ENCODE peak calls at places on chromosome 14, in six cellular contexts. W, S, H, O, A and Z are unnamed samples.

GRCh38 chr14:95046711-95047681 is 110.3 kb downstream of the DICER1 start:
- DNase-seq in W (no peak), S (no peak), H (no peak), O (no peak), A (peak; percentile 61), Z (no peak)

GRCh38 chr14:70188608-70189540 is at the start of gene SLC8A3:
- DNase-seq in W (no peak), S (no peak), H (no peak), O (peak; percentile 35), A (peak; percentile 37), Z (peak; percentile 42)

GRCh38 chr14:99476864-99477263 is 3.8 kb downstream of the SETD3 start:
- DNase-seq in W (no peak), S (no peak), H (no peak), O (no peak), A (peak; percentile 47), Z (peak; percentile 11)

GRCh38 chr14:85798852-85799251 is 268.9 kb downstream of the FLRT2 start:
- DNase-seq in W (no peak), S (no peak), H (no peak), O (no peak), A (no peak), Z (no peak)

GRCh38 chr14:104286086-104286485 is 147.7 kb downstream of the KIF26A start:
- DNase-seq in W (no peak), S (no peak), H (no peak), O (no peak), A (no peak), Z (no peak)

GRCh38 chr14:22887260-22887989 is 4.4 kb downstream of the REM2 start:
- DNase-seq in W (peak; percentile 98), S (peak; percentile 49), H (no peak), O (no peak), A (peak; percentile 75), Z (peak; percentile 79)

GRCh38 chr14:81557137-81557536 is 23.5 kb upstream of the SEL1L start:
- DNase-seq in W (no peak), S (no peak), H (no peak), O (no peak), A (no peak), Z (no peak)

GRCh38 chr14:72869407-72870329 is 24.2 kb downstream of the DPF3 start:
- DNase-seq in W (no peak), S (peak; percentile 55), H (no peak), O (no peak), A (no peak), Z (no peak)

GRCh38 chr14:24607081-24607480 is 2.4 kb downstream of the GZMH start:
- DNase-seq in W (no peak), S (no peak), H (no peak), O (no peak), A (no peak), Z (no peak)

GRCh38 chr14:56787530-56787929 is 22.7 kb downstream of the OTX2 start:
- DNase-seq in W (no peak), S (no peak), H (no peak), O (no peak), A (no peak), Z (no peak)

GRCh38 chr14:92494512-92494911 is 19.1 kb upstream of the RIN3 start:
- DNase-seq in W (no peak), S (no peak), H (no peak), O (no peak), A (no peak), Z (no peak)

GRCh38 chr14:74765721-74766120 is 2.6 kb downstream of the YLPM1 start:
- DNase-seq in W (peak; percentile 17), S (no peak), H (peak; percentile 29), O (peak; percentile 10), A (no peak), Z (no peak)

DNA sequence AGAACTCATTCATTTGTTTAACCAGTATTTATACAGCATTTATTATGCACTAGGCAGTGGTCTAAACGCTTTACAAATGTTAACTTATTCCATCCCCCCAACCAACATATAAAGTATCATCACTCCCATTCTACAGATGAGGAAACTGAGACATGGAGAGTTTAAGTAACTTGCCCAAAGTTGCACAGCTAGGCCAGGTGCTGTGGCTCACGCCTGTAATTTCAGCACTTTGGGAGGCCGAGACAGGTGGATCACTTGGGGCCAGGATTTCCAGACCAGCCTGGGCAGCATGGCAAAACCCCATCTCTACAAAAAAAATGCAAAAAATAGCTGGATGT is 37.9 kb downstream of the ZFP36L1 start:
- DNase-seq in W (no peak), S (no peak), H (no peak), O (no peak), A (no peak), Z (no peak)
- H3K4me2 ChIP-seq in W (no peak overlapping the region), S (no peak overlapping the region), H (no peak overlapping the region), O (no peak overlapping the region), A (no peak overlapping the region), Z (no peak overlapping the region)

GRCh38 chr14:68011629-68012028 is 192.1 kb downstream of the RAD51B start:
- DNase-seq in W (no peak), S (no peak), H (no peak), O (peak; percentile 81), A (peak; percentile 87), Z (peak; percentile 88)
- H3K4me3 ChIP-seq in W (no peak overlapping the region), S (no peak overlapping the region), H (no peak overlapping the region), O (no peak overlapping the region), A (no peak overlapping the region), Z (no peak overlapping the region)

GRCh38 chr14:105315941-105316562 is 1.5 kb downstream of the PACS2 start:
- DNase-seq in W (no peak), S (no peak), H (peak; percentile 32), O (no peak), A (no peak), Z (no peak)

GRCh38 chr14:105316968-105317498 is 2.5 kb downstream of the PACS2 start:
- DNase-seq in W (no peak), S (no peak), H (no peak), O (no peak), A (no peak), Z (no peak)

GRCh38 chr14:105315211-105315721 is 718 bp downstream of the PACS2 start:
- DNase-seq in W (peak; percentile 63), S (no peak), H (peak; percentile 40), O (peak; percentile 41), A (no peak), Z (no peak)

GRCh38 chr14:105317546-105317945 is 3.0 kb downstream of the PACS2 start:
- DNase-seq in W (no peak), S (no peak), H (no peak), O (no peak), A (peak; percentile 53), Z (peak; percentile 33)

DNA sequence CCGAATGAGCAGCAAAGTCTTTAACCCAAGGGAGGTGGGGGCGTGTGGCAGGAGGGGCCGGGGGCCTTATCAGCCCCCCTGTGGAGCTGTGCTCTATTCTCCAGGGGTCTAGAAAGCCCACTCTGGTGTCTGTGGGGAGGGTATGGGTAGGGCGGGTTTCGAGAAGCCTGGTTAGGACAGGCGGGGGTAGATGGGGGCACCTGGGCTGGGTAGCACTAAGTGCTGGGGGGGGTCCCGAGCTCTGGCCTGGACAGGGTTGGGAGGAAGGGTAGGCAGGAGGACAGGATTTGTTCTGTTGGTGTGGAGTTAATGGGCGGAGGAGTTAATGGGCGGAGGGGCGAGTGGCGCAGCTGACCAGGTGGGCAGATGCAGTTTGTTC is 2.0 kb downstream of the PACS2 start:
- DNase-seq in W (no peak), S (no peak), H (no peak), O (no peak), A (no peak), Z (no peak)
- H3K4me2 ChIP-seq in W (no peak overlapping the region), S (no peak overlapping the region), H (peak overlapping the region; percentile 84), O (no peak overlapping the region), A (peak overlapping the region; percentile 30), Z (peak overlapping the region; percentile 89)

GRCh38 chr14:53109028-53109687 is 44.0 kb downstream of the DDHD1 start:
- DNase-seq in W (peak; percentile 43), S (no peak), H (peak; percentile 87), O (peak; percentile 44), A (no peak), Z (no peak)
- H3K4me3 ChIP-seq in W (peak overlapping the region; percentile 53), S (no peak overlapping the region), H (peak overlapping the region; percentile 34), O (peak overlapping the region; percentile 70), A (no peak overlapping the region), Z (no peak overlapping the region)

GRCh38 chr14:55272415-55272786 is 1.2 kb downstream of the FBXO34 start:
- DNase-seq in W (no peak), S (no peak), H (no peak), O (no peak), A (no peak), Z (no peak)

GRCh38 chr14:55276736-55277135 is 5.5 kb downstream of the FBXO34 start:
- DNase-seq in W (no peak), S (no peak), H (no peak), O (no peak), A (no peak), Z (no peak)

GRCh38 chr14:55274144-55274543 is 2.9 kb downstream of the FBXO34 start:
- DNase-seq in W (no peak), S (no peak), H (no peak), O (no peak), A (no peak), Z (no peak)

GRCh38 chr14:55272922-55273321 is 1.7 kb downstream of the FBXO34 start:
- DNase-seq in W (no peak), S (no peak), H (no peak), O (peak; percentile 41), A (no peak), Z (no peak)

DNA sequence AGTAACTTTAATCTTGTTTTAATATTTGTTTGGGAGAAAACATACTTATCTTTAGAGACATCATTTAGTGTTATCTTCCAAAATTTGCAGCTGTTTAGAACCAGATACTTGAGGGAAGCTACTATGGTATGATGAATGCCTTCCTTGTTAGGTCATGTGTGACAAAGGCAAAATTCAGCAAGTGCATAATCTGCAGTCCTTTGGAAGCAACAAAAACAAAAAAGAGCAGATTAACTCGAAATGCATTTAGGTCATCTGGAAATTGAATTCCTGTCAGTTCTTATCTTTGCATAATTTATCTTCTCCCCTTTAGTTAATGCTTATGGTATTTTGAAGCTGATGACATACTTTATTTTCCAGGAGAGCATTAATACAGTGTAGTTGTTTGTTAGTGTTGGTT is 3.5 kb downstream of the FBXO34 start:
- DNase-seq in W (no peak), S (no peak), H (no peak), O (no peak), A (peak; percentile 84), Z (peak; percentile 91)
- H3K4me2 ChIP-seq in W (peak overlapping the region; percentile 20), S (peak overlapping the region; percentile 1), H (no peak overlapping the region), O (no peak overlapping the region), A (peak overlapping the region; percentile 2), Z (peak overlapping the region; percentile 16)

DNA sequence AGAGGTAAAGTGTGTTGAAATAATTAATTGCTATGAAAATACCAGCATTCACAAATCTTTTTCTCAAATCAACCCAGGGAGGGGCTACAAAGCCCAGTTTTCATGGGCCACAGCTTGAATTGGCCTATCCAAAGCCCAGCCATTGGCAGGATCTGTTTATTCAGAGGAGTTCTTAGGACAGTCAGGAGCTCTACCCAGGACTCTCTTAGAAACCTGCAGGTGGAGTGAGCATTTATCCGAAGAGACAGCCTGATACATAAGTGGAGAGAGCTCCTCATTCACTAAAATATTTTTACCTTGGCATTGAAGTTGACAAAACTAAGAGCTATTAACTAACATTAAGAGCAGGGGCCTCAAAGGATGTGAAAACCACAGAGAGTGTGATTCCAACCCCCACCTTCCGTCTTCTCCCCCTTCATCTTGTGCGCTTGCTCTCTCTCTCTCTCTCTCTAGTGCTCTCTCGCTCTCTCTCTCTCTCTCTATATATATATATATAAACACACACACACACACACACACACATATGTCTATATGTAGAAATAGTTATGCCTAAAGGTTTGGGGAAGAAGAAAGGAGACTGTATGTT is 315.5 kb downstream of the SNAPC1 start:
- DNase-seq in W (peak; percentile 70), S (no peak), H (peak; percentile 79), O (no peak), A (no peak), Z (no peak)
- H3K4me3 ChIP-seq in W (peak overlapping the region; percentile 20), S (no peak overlapping the region), H (no peak overlapping the region), O (no peak overlapping the region), A (no peak overlapping the region), Z (no peak overlapping the region)